ENCODE peak calls at places on chromosomes 4 and X, in ten cellular contexts. Q is activated B cell treated with CpG ODN at 0.5 μM for 24 hours; I is stimulated activated CD8-positive, alpha-beta memory T cell treated with anti-CD3 and anti-CD28 coated beads, Interleukin-7, amount 100 ng/mL, for 1 hour; N is NCI-H2029 treated with DMSO at 0.1 percent for 48 hours; C is KG1; E is iris pigment epithelial cell; V is prostate gland; W is HEK293T; X is Ammon's horn; G is GM23248. F is an unnamed sample.

GRCh38 chr4:48212165-48212564 is 57.5 kb downstream of the TEC start:
- DNase-seq in Q (no peak), I (no peak), N (no peak), C (peak), E (no peak), V (no peak), W (no peak), X (no peak), G (no peak), F (no peak)

GRCh38 chr4:69974646-69975045 is 9.1 kb upstream of the CSN2 start:
- DNase-seq in Q (no peak), I (no peak), N (no peak), C (no peak), E (no peak), V (no peak), W (no peak), X (no peak), G (no peak), F (no peak)

GRCh38 chrX:10787264-10787663 is 166.9 kb upstream of the MID1 start:
- DNase-seq in Q (no peak), I (no peak), N (no peak), C (no peak), E (no peak), V (no peak), W (no peak), X (no peak), G (no peak), F (no peak)

GRCh38 chr4:18458465-18458864 is 436.9 kb upstream of the LCORL start:
- DNase-seq in Q (no peak), I (no peak), N (no peak), C (no peak), E (no peak), V (no peak), W (no peak), X (no peak), G (no peak), F (no peak)

GRCh38 chr4:77209936-77210335 is 52.9 kb downstream of the CCNG2 start:
- DNase-seq in Q (no peak), I (no peak), N (no peak), C (no peak), E (no peak), V (no peak), W (no peak), X (no peak), G (no peak), F (peak)

GRCh38 chr4:92339671-92340070 is 35.9 kb downstream of the GRID2 start:
- DNase-seq in Q (no peak), I (no peak), N (no peak), C (no peak), E (peak), V (no peak), W (no peak), X (no peak), G (no peak), F (no peak)

GRCh38 chr4:83114576-83114975 is at the start of gene PLAC8:
- DNase-seq in Q (no peak), I (no peak), N (peak), C (peak), E (peak), V (no peak), W (peak), X (no peak), G (no peak), F (peak)

GRCh38 chr4:153927546-153927945 is 138.7 kb upstream of the SFRP2 start:
- DNase-seq in Q (no peak), I (no peak), N (no peak), C (no peak), E (no peak), V (no peak), W (no peak), X (no peak), G (peak), F (no peak)

GRCh38 chr4:48906283-48907173 is at the start of gene OCIAD2:
- DNase-seq in Q (peak), I (peak), N (peak), C (peak), E (peak), V (peak), W (no peak), X (peak), G (peak), F (peak)

GRCh38 chr4:96170198-96170597 is 330.3 kb downstream of the PDHA2 start:
- DNase-seq in Q (no peak), I (no peak), N (peak), C (no peak), E (no peak), V (no peak), W (no peak), X (no peak), G (no peak), F (no peak)

GRCh38 chr4:24210332-24210902 is 320.6 kb upstream of the PPARGC1A start:
- DNase-seq in Q (no peak), I (no peak), N (no peak), C (no peak), E (peak), V (no peak), W (no peak), X (no peak), G (peak), F (no peak)